ENCODE peak calls at places on chromosomes 16 and 17, in four cellular contexts. One of them, this sample, is unnamed.

GRCh38 chr17:40021471-40021961 is 6.3 kb downstream of the CSF3 start:
- DNase-seq in upper lobe of right lung: no peak
- DNase-seq in GM23248: peak; percentile 92
- DNase-seq in heart right ventricle: no peak
- DNase-seq in this sample: peak; percentile 88

GRCh38 chr16:53948734-53949430 is 244.9 kb downstream of the FTO start:
- DNase-seq in upper lobe of right lung: no peak
- DNase-seq in GM23248: no peak
- DNase-seq in heart right ventricle: no peak
- DNase-seq in this sample: no peak

GRCh38 chr16:47731252-47731651 is 270.1 kb downstream of the PHKB start:
- DNase-seq in upper lobe of right lung: no peak
- DNase-seq in GM23248: peak; percentile 85
- DNase-seq in heart right ventricle: no peak
- DNase-seq in this sample: no peak

GRCh38 chr17:2776589-2777241 is 19.5 kb upstream of the RAP1GAP2 start:
- DNase-seq in upper lobe of right lung: no peak
- DNase-seq in GM23248: peak; percentile 11
- DNase-seq in heart right ventricle: no peak
- DNase-seq in this sample: no peak

GRCh38 chr17:19273731-19274130 is 36.6 kb downstream of the EPN2 start:
- DNase-seq in upper lobe of right lung: no peak
- DNase-seq in GM23248: no peak
- DNase-seq in heart right ventricle: no peak
- DNase-seq in this sample: no peak

GRCh38 chr17:4480929-4481898 is 17.5 kb upstream of the SPNS2 start:
- DNase-seq in upper lobe of right lung: no peak
- DNase-seq in GM23248: no peak
- DNase-seq in heart right ventricle: no peak
- DNase-seq in this sample: no peak

GRCh38 chr17:47279062-47279801 is 25.6 kb downstream of the ITGB3 start:
- DNase-seq in upper lobe of right lung: peak; percentile 73
- DNase-seq in GM23248: peak; percentile 98
- DNase-seq in heart right ventricle: peak; percentile 67
- DNase-seq in this sample: peak; percentile 72

GRCh38 chr16:48596326-48596725 is 13.7 kb downstream of the N4BP1 start:
- DNase-seq in upper lobe of right lung: no peak
- DNase-seq in GM23248: no peak
- DNase-seq in heart right ventricle: no peak
- DNase-seq in this sample: no peak

This sample was measured in psoas muscle.